ENCODE peak calls at places on chromosomes 3 and 15, in five cellular contexts. One of them, this sample, is unnamed.

GRCh38 chr3:112979244-112979832 is 4.4 kb upstream of the CD200R1 start:
- DNase-seq in A673: peak
- DNase-seq in AG09319: peak
- DNase-seq in CD4-positive, alpha-beta T cell: no peak
- DNase-seq in endodermal cell: no peak
- DNase-seq in this sample: peak

GRCh38 chr3:113275876-113276580 is 64.7 kb downstream of the BOC start:
- DNase-seq in A673: peak
- DNase-seq in AG09319: peak
- DNase-seq in CD4-positive, alpha-beta T cell: no peak
- DNase-seq in endodermal cell: peak
- DNase-seq in this sample: peak

GRCh38 chr3:13524979-13525669 is 23.8 kb upstream of the FBLN2 start:
- DNase-seq in A673: peak
- DNase-seq in AG09319: no peak
- DNase-seq in CD4-positive, alpha-beta T cell: no peak
- DNase-seq in endodermal cell: no peak
- DNase-seq in this sample: peak

GRCh38 chr3:187713504-187713903 is 11.1 kb upstream of the RTP2 start:
- DNase-seq in A673: peak
- DNase-seq in AG09319: no peak
- DNase-seq in CD4-positive, alpha-beta T cell: no peak
- DNase-seq in endodermal cell: no peak
- DNase-seq in this sample: peak

GRCh38 chr15:58273104-58273503 is 134.9 kb downstream of the AQP9 start:
- DNase-seq in A673: no peak
- DNase-seq in AG09319: no peak
- DNase-seq in CD4-positive, alpha-beta T cell: no peak
- DNase-seq in endodermal cell: no peak
- DNase-seq in this sample: no peak

GRCh38 chr3:9945358-9945757 is 6.8 kb downstream of the PRRT3 start:
- DNase-seq in A673: no peak
- DNase-seq in AG09319: no peak
- DNase-seq in CD4-positive, alpha-beta T cell: no peak
- DNase-seq in endodermal cell: no peak
- DNase-seq in this sample: no peak

GRCh38 chr3:64687781-64688515 is at the start of gene ADAMTS9:
- DNase-seq in A673: peak
- DNase-seq in AG09319: no peak
- DNase-seq in CD4-positive, alpha-beta T cell: no peak
- DNase-seq in endodermal cell: peak
- DNase-seq in this sample: peak

GRCh38 chr15:71103102-71103676 is 12.1 kb upstream of the THSD4 start:
- DNase-seq in A673: peak
- DNase-seq in AG09319: no peak
- DNase-seq in CD4-positive, alpha-beta T cell: no peak
- DNase-seq in endodermal cell: peak
- DNase-seq in this sample: peak

GRCh38 chr3:162612991-162613390 is 1116.4 kb downstream of the OTOL1 start:
- DNase-seq in A673: no peak
- DNase-seq in AG09319: no peak
- DNase-seq in CD4-positive, alpha-beta T cell: no peak
- DNase-seq in endodermal cell: no peak
- DNase-seq in this sample: no peak

GRCh38 chr15:40590635-40591105 is 3.4 kb upstream of the KNL1 start:
- DNase-seq in A673: no peak
- DNase-seq in AG09319: no peak
- DNase-seq in CD4-positive, alpha-beta T cell: no peak
- DNase-seq in endodermal cell: no peak
- DNase-seq in this sample: peak

GRCh38 chr3:120622870-120623718 is 27.0 kb downstream of the NDUFB4 start:
- DNase-seq in A673: peak
- DNase-seq in AG09319: peak
- DNase-seq in CD4-positive, alpha-beta T cell: peak
- DNase-seq in endodermal cell: peak
- DNase-seq in this sample: peak

GRCh38 chr3:195129644-195130492 is 141.1 kb downstream of the XXYLT1 start:
- DNase-seq in A673: no peak
- DNase-seq in AG09319: no peak
- DNase-seq in CD4-positive, alpha-beta T cell: no peak
- DNase-seq in endodermal cell: no peak
- DNase-seq in this sample: peak

GRCh38 chr3:58266577-58266976 is 29.0 kb downstream of the ABHD6 start:
- DNase-seq in A673: no peak
- DNase-seq in AG09319: no peak
- DNase-seq in CD4-positive, alpha-beta T cell: no peak
- DNase-seq in endodermal cell: no peak
- DNase-seq in this sample: no peak

GRCh38 chr15:52509500-52510244 is 19.0 kb downstream of the MYO5A start:
- DNase-seq in A673: no peak
- DNase-seq in AG09319: no peak
- DNase-seq in CD4-positive, alpha-beta T cell: no peak
- DNase-seq in endodermal cell: no peak
- DNase-seq in this sample: no peak

GRCh38 chr3:146019508-146019907 is 141.5 kb downstream of the PLOD2 start:
- DNase-seq in A673: no peak
- DNase-seq in AG09319: no peak
- DNase-seq in CD4-positive, alpha-beta T cell: no peak
- DNase-seq in endodermal cell: no peak
- DNase-seq in this sample: no peak

GRCh38 chr3:20128378-20128777 is 57.6 kb downstream of the SGO1 start:
- DNase-seq in A673: no peak
- DNase-seq in AG09319: no peak
- DNase-seq in CD4-positive, alpha-beta T cell: no peak
- DNase-seq in endodermal cell: no peak
- DNase-seq in this sample: no peak

GRCh38 chr3:63051920-63052319 is 176.7 kb upstream of the CADPS start:
- DNase-seq in A673: peak
- DNase-seq in AG09319: peak
- DNase-seq in CD4-positive, alpha-beta T cell: no peak
- DNase-seq in endodermal cell: peak
- DNase-seq in this sample: peak

GRCh38 chr15:58064119-58065010 is 1.1 kb downstream of the ALDH1A2 start:
- DNase-seq in A673: no peak
- DNase-seq in AG09319: no peak
- DNase-seq in CD4-positive, alpha-beta T cell: no peak
- DNase-seq in endodermal cell: no peak
- DNase-seq in this sample: peak

GRCh38 chr15:92123848-92124631 is 269.6 kb upstream of the ST8SIA2 start:
- DNase-seq in A673: no peak
- DNase-seq in AG09319: no peak
- DNase-seq in CD4-positive, alpha-beta T cell: no peak
- DNase-seq in endodermal cell: peak
- DNase-seq in this sample: no peak

GRCh38 chr3:59483191-59483590 is 433.4 kb upstream of the CFAP20DC start:
- DNase-seq in A673: no peak
- DNase-seq in AG09319: no peak
- DNase-seq in CD4-positive, alpha-beta T cell: no peak
- DNase-seq in endodermal cell: no peak
- DNase-seq in this sample: no peak

GRCh38 chr3:168989396-168989795 is 674.1 kb downstream of the MECOM start:
- DNase-seq in A673: no peak
- DNase-seq in AG09319: no peak
- DNase-seq in CD4-positive, alpha-beta T cell: no peak
- DNase-seq in endodermal cell: no peak
- DNase-seq in this sample: peak

GRCh38 chr15:70308011-70308761 is 210.5 kb upstream of the TLE3 start:
- DNase-seq in A673: peak
- DNase-seq in AG09319: no peak
- DNase-seq in CD4-positive, alpha-beta T cell: no peak
- DNase-seq in endodermal cell: no peak
- DNase-seq in this sample: no peak

GRCh38 chr3:141793476-141794260 is 30.5 kb downstream of the GRK7 start:
- DNase-seq in A673: no peak
- DNase-seq in AG09319: no peak
- DNase-seq in CD4-positive, alpha-beta T cell: no peak
- DNase-seq in endodermal cell: peak
- DNase-seq in this sample: no peak

GRCh38 chr3:60229502-60229901 is 1021.8 kb downstream of the FHIT start:
- DNase-seq in A673: no peak
- DNase-seq in AG09319: no peak
- DNase-seq in CD4-positive, alpha-beta T cell: no peak
- DNase-seq in endodermal cell: no peak
- DNase-seq in this sample: no peak

GRCh38 chr15:45112592-45113379 is 1.2 kb downstream of the DUOX2 start:
- DNase-seq in A673: peak
- DNase-seq in AG09319: no peak
- DNase-seq in CD4-positive, alpha-beta T cell: no peak
- DNase-seq in endodermal cell: peak
- DNase-seq in this sample: no peak

GRCh38 chr15:97909291-97909891 is 51.1 kb upstream of the ARRDC4 start:
- DNase-seq in A673: peak
- DNase-seq in AG09319: peak
- DNase-seq in CD4-positive, alpha-beta T cell: peak
- DNase-seq in endodermal cell: peak
- DNase-seq in this sample: peak

GRCh38 chr3:30122359-30122758 is 484.0 kb upstream of the TGFBR2 start:
- DNase-seq in A673: no peak
- DNase-seq in AG09319: no peak
- DNase-seq in CD4-positive, alpha-beta T cell: no peak
- DNase-seq in endodermal cell: no peak
- DNase-seq in this sample: no peak

GRCh38 chr3:41318520-41318919 is 119.2 kb downstream of the CTNNB1 start:
- DNase-seq in A673: no peak
- DNase-seq in AG09319: no peak
- DNase-seq in CD4-positive, alpha-beta T cell: no peak
- DNase-seq in endodermal cell: no peak
- DNase-seq in this sample: no peak

GRCh38 chr3:9902372-9903237 is at the start of gene IL17RE:
- DNase-seq in A673: no peak
- DNase-seq in AG09319: no peak
- DNase-seq in CD4-positive, alpha-beta T cell: no peak
- DNase-seq in endodermal cell: peak
- DNase-seq in this sample: no peak

GRCh38 chr15:100763764-100764750 is 115.6 kb upstream of the ALDH1A3 start:
- DNase-seq in A673: no peak
- DNase-seq in AG09319: no peak
- DNase-seq in CD4-positive, alpha-beta T cell: no peak
- DNase-seq in endodermal cell: peak
- DNase-seq in this sample: peak

DNA sequence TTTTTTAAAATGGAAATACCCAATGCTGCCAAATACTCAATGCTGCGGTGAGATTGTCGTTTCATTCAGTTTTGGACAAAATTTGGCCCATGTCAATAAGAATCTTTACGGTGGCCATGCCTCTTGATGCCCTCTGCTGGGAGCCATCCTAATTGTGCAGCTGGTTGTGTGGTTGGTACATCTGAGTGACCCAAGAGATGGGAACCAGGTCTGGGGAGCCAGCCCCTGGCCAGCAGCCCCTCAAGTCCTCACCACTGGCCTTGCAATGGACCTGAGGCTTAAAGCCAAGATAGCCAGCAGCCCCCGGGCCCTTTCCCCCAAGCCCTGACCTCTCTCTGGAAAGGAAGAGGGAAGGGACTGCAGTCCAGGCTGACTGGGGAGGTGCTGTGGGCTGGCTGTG is 36.4 kb upstream of the ESYT3 start:
- DNase-seq in A673: no peak
- DNase-seq in AG09319: no peak
- DNase-seq in CD4-positive, alpha-beta T cell: no peak
- DNase-seq in endodermal cell: peak
- DNase-seq in this sample: no peak
- TF ChIP-seq CTCF in A673: no peak
- TF ChIP-seq CTCF in AG09319: no peak
- TF ChIP-seq CTCF in CD4-positive, alpha-beta T cell: no peak
- TF ChIP-seq CTCF in endodermal cell: peak
- TF ChIP-seq CTCF in this sample: peak

GRCh38 chr15:89591834-89592233 is 16.6 kb downstream of the TICRR start:
- DNase-seq in A673: peak
- DNase-seq in AG09319: no peak
- DNase-seq in CD4-positive, alpha-beta T cell: no peak
- DNase-seq in endodermal cell: no peak
- DNase-seq in this sample: peak
- TF ChIP-seq CTCF in A673: no peak
- TF ChIP-seq CTCF in AG09319: no peak
- TF ChIP-seq CTCF in CD4-positive, alpha-beta T cell: no peak
- TF ChIP-seq CTCF in endodermal cell: no peak
- TF ChIP-seq CTCF in this sample: no peak

DNA sequence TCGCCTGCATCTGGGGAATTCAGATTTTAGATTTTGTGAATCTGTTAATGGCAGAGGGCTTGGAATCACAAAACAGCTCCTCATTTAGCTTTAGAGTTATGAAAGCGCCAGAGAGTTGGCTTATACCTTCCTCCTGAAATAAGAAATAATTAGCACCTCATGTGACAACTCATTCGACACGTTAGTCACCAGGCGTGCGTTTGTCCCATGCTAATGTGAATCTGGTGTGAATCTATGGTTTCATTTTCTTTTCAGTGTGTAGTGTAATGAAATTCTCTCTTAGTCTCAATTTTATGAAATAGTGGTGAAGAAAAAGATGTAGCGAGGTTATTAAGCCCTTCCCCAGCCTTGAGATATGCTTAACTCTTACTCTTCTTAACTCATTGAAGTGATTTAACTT is 89.4 kb downstream of the EDEM1 start:
- DNase-seq in A673: no peak
- DNase-seq in AG09319: no peak
- DNase-seq in CD4-positive, alpha-beta T cell: no peak
- DNase-seq in endodermal cell: no peak
- DNase-seq in this sample: no peak
- TF ChIP-seq CTCF in A673: no peak
- TF ChIP-seq CTCF in AG09319: no peak
- TF ChIP-seq CTCF in CD4-positive, alpha-beta T cell: no peak
- TF ChIP-seq CTCF in endodermal cell: no peak
- TF ChIP-seq CTCF in this sample: no peak

GRCh38 chr3:189508784-189509489 is 122.3 kb upstream of the TP63 start:
- DNase-seq in A673: no peak
- DNase-seq in AG09319: no peak
- DNase-seq in CD4-positive, alpha-beta T cell: no peak
- DNase-seq in endodermal cell: no peak
- DNase-seq in this sample: peak

GRCh38 chr3:189513281-189514151 is 117.7 kb upstream of the TP63 start:
- DNase-seq in A673: no peak
- DNase-seq in AG09319: no peak
- DNase-seq in CD4-positive, alpha-beta T cell: no peak
- DNase-seq in endodermal cell: no peak
- DNase-seq in this sample: no peak

GRCh38 chr3:189515916-189516531 is 115.2 kb upstream of the TP63 start:
- DNase-seq in A673: no peak
- DNase-seq in AG09319: no peak
- DNase-seq in CD4-positive, alpha-beta T cell: no peak
- DNase-seq in endodermal cell: no peak
- DNase-seq in this sample: no peak

GRCh38 chr3:189512824-189513223 is 118.4 kb upstream of the TP63 start:
- DNase-seq in A673: no peak
- DNase-seq in AG09319: no peak
- DNase-seq in CD4-positive, alpha-beta T cell: no peak
- DNase-seq in endodermal cell: no peak
- DNase-seq in this sample: no peak

DNA sequence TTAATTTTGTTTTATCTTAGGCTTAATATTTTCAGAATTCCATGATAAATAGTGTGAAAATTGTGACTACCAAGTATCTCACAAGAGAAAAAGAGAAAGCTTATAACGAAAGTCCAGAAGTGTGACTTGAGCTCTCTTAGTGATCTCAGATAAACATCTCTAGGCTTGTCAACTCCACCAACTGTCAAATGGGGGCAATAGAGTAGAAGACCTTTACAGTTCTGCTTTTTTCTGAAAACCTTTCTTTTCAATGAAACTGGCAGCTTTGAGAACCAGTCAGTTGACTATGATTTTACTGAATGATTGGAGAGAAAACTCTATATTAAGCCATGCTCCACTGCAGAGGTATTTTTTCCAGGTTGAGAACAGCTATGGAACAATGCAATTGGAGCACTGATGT is 119.2 kb upstream of the TP63 start:
- DNase-seq in A673: no peak
- DNase-seq in AG09319: no peak
- DNase-seq in CD4-positive, alpha-beta T cell: no peak
- DNase-seq in endodermal cell: no peak
- DNase-seq in this sample: no peak
- TF ChIP-seq CTCF in A673: peak
- TF ChIP-seq CTCF in AG09319: no peak
- TF ChIP-seq CTCF in CD4-positive, alpha-beta T cell: no peak
- TF ChIP-seq CTCF in endodermal cell: no peak
- TF ChIP-seq CTCF in this sample: no peak